ENCODE peak calls at places on chromosomes 1 and 21, in ten cellular contexts. J is heart right ventricle; P is right cardiac atrium; K is CD8-positive, alpha-beta T cell; Q is right lobe of liver; W is pancreas; N is upper lobe of left lung; E is naive thymus-derived CD4-positive, alpha-beta T cell; D is A549; Y is GM12878. X is an unnamed sample.
A peak's percentile ranks its signal among the peaks of the same experiment; 100 is the strongest.

GRCh38 chr1:236543065-236543669 is 19.4 kb downstream of the LGALS8 start:
- ATAC-seq in J (peak; percentile 40), P (no peak), K (no peak), Q (peak; percentile 18), W (no peak), N (no peak), E (no peak), D (peak; percentile 80), Y (peak; percentile 55), X (peak; percentile 31)

GRCh38 chr1:247064309-247064708 is 14.3 kb downstream of the ZNF670 start:
- ATAC-seq in J (no peak), P (no peak), K (no peak), Q (no peak), W (no peak), N (peak; percentile 34), E (no peak), D (no peak), Y (no peak), X (no peak)

GRCh38 chr1:65247419-65248359 is 61.7 kb upstream of the DNAJC6 start:
- ATAC-seq in J (peak; percentile 82), P (peak; percentile 63), K (no peak), Q (peak; percentile 55), W (peak; percentile 34), N (no peak), E (no peak), D (peak; percentile 34), Y (no peak), X (peak; percentile 51)

GRCh38 chr21:17414766-17415165 is 98.1 kb upstream of the CXADR start:
- ATAC-seq in J (peak; percentile 11), P (no peak), K (no peak), Q (no peak), W (peak; percentile 93), N (no peak), E (no peak), D (no peak), Y (no peak), X (no peak)

GRCh38 chr21:38888956-38889605 is 83.4 kb downstream of the ETS2 start:
- ATAC-seq in J (no peak), P (no peak), K (no peak), Q (no peak), W (no peak), N (no peak), E (no peak), D (no peak), Y (no peak), X (peak; percentile 62)

GRCh38 chr21:14554948-14555347 is 8.8 kb upstream of the SAMSN1 start:
- ATAC-seq in J (no peak), P (no peak), K (peak; percentile 38), Q (no peak), W (no peak), N (no peak), E (no peak), D (no peak), Y (peak; percentile 28), X (no peak)

GRCh38 chr1:47708658-47709301 is 270.9 kb downstream of the FOXD2 start:
- ATAC-seq in J (peak; percentile 8), P (no peak), K (no peak), Q (no peak), W (peak; percentile 8), N (no peak), E (no peak), D (peak; percentile 4), Y (no peak), X (no peak)

GRCh38 chr1:246350745-246351144 is 156.3 kb downstream of the SMYD3 start:
- ATAC-seq in J (no peak), P (peak; percentile 78), K (no peak), Q (no peak), W (no peak), N (no peak), E (no peak), D (no peak), Y (no peak), X (no peak)

GRCh38 chr1:150017206-150017750 is 6.8 kb upstream of the OTUD7B start:
- ATAC-seq in J (no peak), P (no peak), K (no peak), Q (no peak), W (no peak), N (peak; percentile 93), E (no peak), D (no peak), Y (peak; percentile 45), X (no peak)

GRCh38 chr1:116927049-116927798 is 17.5 kb downstream of the PTGFRN start:
- ATAC-seq in J (no peak), P (no peak), K (no peak), Q (peak; percentile 76), W (no peak), N (no peak), E (no peak), D (no peak), Y (no peak), X (no peak)

GRCh38 chr1:192849442-192849841 is 40.6 kb downstream of the RGS2 start:
- ATAC-seq in J (no peak), P (no peak), K (no peak), Q (no peak), W (no peak), N (no peak), E (no peak), D (no peak), Y (no peak), X (no peak)

GRCh38 chr1:172163479-172164215 is 256.8 kb upstream of the C1orf105 start:
- ATAC-seq in J (no peak), P (no peak), K (no peak), Q (no peak), W (peak; percentile 24), N (no peak), E (no peak), D (no peak), Y (no peak), X (no peak)

GRCh38 chr1:65703853-65704252 is 88.8 kb upstream of the PDE4B start:
- ATAC-seq in J (no peak), P (no peak), K (no peak), Q (no peak), W (no peak), N (no peak), E (no peak), D (no peak), Y (no peak), X (no peak)

GRCh38 chr1:225412301-225412700 is 15.5 kb downstream of the LBR start:
- ATAC-seq in J (no peak), P (no peak), K (no peak), Q (peak; percentile 19), W (peak; percentile 39), N (no peak), E (no peak), D (no peak), Y (no peak), X (no peak)

GRCh38 chr1:21622466-21623315 is 46.5 kb downstream of the RAP1GAP start:
- ATAC-seq in J (no peak), P (no peak), K (peak; percentile 70), Q (peak; percentile 55), W (peak; percentile 63), N (peak; percentile 16), E (peak; percentile 79), D (peak; percentile 51), Y (no peak), X (peak; percentile 45)

DNA sequence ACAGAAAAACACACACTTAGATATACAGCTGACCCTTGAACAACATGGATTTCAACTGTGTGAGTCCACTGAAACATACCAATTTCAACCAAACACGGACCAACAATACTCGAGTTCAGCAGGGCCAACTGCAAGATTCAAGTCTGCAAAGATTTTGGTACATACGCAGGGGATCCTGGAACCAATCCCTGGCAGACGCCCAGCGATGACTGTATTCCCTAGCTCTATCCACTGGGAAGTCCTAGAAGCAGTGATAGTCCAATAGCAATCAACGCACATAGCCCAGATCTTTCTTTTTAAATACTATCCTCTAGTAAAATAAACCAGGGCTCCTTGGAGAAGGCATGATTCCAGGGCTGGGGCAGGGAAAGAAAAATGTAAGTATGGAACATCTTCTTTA is 9.0 kb downstream of the DDX59 start:
- ATAC-seq in J (no peak), P (peak; percentile 72), K (no peak), Q (no peak), W (no peak), N (no peak), E (no peak), D (no peak), Y (no peak), X (no peak)
- H3K27ac ChIP-seq in J (no peak overlapping the region), P (no peak overlapping the region), K (no peak overlapping the region), Q (no peak overlapping the region), W (no peak overlapping the region), N (no peak overlapping the region), E (no peak overlapping the region), D (no peak overlapping the region), Y (no peak overlapping the region), X (no peak overlapping the region)

DNA sequence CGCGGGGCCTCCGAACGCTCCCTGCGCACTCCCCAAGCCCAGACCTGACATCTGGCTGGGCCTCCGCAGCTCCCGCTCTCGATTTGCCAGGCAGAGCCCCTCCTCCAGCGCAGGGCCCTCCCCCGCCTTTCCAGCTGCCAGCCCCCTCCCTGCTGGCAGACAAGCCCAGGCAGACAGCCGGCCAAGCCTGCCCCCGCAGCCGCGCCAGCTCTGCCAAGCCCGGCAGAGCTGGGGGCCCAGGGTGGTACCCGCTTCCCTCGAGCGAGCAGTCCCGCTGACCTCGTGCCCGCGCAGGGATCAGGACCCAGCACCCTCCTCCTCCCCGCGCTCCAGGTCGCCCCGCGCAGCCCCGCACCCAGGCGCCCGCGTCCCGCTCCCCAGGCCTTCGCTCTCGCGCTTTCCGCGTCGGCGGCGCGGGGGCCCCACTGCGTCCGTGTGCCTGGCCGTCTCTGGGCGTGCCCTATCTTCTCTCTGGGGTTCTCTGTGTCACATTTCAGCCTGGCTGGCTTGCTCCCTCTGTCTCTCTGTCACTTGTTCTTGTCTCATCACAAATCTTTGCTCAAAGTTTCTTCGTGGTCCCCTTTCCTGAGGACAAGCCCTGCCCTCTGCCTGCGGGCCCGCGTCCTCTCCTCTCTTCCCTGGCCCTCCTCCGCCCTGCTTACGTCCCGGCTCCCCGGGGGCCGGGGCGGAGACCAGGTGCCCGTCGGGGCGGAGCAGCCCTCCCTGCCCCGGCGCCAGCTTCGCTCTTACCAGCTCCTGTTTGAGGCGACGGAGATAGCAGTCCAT is 566 bp downstream of the INKA2 start:
- ATAC-seq in J (peak; percentile 54), P (peak; percentile 58), K (peak; percentile 53), Q (peak; percentile 76), W (peak; percentile 76), N (peak; percentile 72), E (peak; percentile 50), D (peak; percentile 76), Y (peak; percentile 70), X (peak; percentile 75)
- H3K4me1 ChIP-seq in J (peaks cover 69% of the 10 kb centered on the region), P (peaks cover 21% of the 10 kb centered on the region), K (peaks cover 9% of the 10 kb centered on the region), Q (peaks cover 17% of the 10 kb centered on the region), W (no peaks in the 10 kb centered on the region), N (peaks cover 37% of the 10 kb centered on the region), E (peaks cover 8% of the 10 kb centered on the region), D (peaks cover 10% of the 10 kb centered on the region), Y (peaks cover 11% of the 10 kb centered on the region), X (no peaks in the 10 kb centered on the region)

DNA sequence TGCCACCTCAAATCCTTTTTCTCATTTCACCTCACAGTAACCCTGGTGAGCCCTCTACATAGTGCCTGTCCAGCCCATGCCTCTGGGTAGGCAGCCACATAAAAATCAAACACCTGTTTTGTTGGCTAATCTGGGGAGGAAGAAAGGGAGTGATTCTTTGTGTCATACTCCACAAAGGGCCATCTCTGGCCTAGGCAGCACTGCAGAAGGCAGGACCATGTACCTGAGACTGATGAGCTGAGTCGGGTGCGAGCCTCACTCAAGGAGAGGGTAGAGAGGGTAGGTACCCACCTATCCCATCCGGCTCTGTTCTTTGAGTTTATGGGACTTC is 7.8 kb downstream of the TUFT1 start:
- ATAC-seq in J (no peak), P (no peak), K (no peak), Q (no peak), W (no peak), N (no peak), E (no peak), D (peak; percentile 6), Y (no peak), X (no peak)
- H3K27ac ChIP-seq in J (peak overlapping the region; percentile 47), P (no peak overlapping the region), K (no peak overlapping the region), Q (peak overlapping the region; percentile 54), W (no peak overlapping the region), N (peak overlapping the region; percentile 56), E (no peak overlapping the region), D (peak overlapping the region; percentile 85), Y (no peak overlapping the region), X (peak overlapping the region; percentile 68)

GRCh38 chr1:46558966-46559365 is 7.5 kb upstream of the KNCN start:
- ATAC-seq in J (no peak), P (peak; percentile 5), K (no peak), Q (no peak), W (no peak), N (no peak), E (no peak), D (no peak), Y (no peak), X (no peak)
- H3K4me1 ChIP-seq in J (peaks cover 7% of the 10 kb centered on the region), P (no peaks in the 10 kb centered on the region), K (no peaks in the 10 kb centered on the region), Q (no peaks in the 10 kb centered on the region), W (no peaks in the 10 kb centered on the region), N (no peaks in the 10 kb centered on the region), E (no peaks in the 10 kb centered on the region), D (no peaks in the 10 kb centered on the region), Y (no peaks in the 10 kb centered on the region), X (no peaks in the 10 kb centered on the region)

X was measured in gastroesophageal sphincter.